ENCODE peak calls at places on chromosomes 13 and 19, in seven cellular contexts. Q, I, Z, C, J, Y and S are unnamed samples.

GRCh38 chr19:11482384-11483050 is 1.7 kb upstream of the ELAVL3 start:
- DNase-seq in Q (no peak), C (peak; percentile 78), I (peak; percentile 78), Y (peak; percentile 10), Z (peak; percentile 80), J (peak; percentile 92), S (peak; percentile 83)

GRCh38 chr13:80904386-80904785 is 563.5 kb upstream of the SPRY2 start:
- DNase-seq in J (no peak), Y (no peak), C (no peak), I (no peak), Q (no peak), Z (no peak), S (no peak)

GRCh38 chr13:101346942-101347728 is 69.2 kb downstream of the NALCN start:
- DNase-seq in Y (peak; percentile 17), I (no peak), Z (no peak), Q (no peak), C (no peak), J (peak; percentile 7), S (no peak)

GRCh38 chr13:30346159-30346788 is 38.9 kb upstream of the KATNAL1 start:
- DNase-seq in Q (no peak), I (no peak), Y (no peak), J (no peak), C (no peak), Z (no peak), S (no peak)

GRCh38 chr19:42596391-42597071 is 1.8 kb upstream of the CEACAM8 start:
- DNase-seq in J (peak; percentile 32), Z (peak; percentile 16), Q (no peak), I (peak; percentile 45), C (peak; percentile 45), Y (no peak), S (peak; percentile 53)

GRCh38 chr13:90396266-90396665 is 951.2 kb upstream of the MIR17HG start:
- DNase-seq in C (no peak), I (no peak), Y (no peak), J (no peak), Q (no peak), Z (no peak), S (no peak)

GRCh38 chr13:99153219-99153618 is 47.4 kb upstream of the UBAC2 start:
- DNase-seq in Z (no peak), C (no peak), Q (no peak), J (peak; percentile 27), I (no peak), Y (no peak), S (no peak)

GRCh38 chr19:14318873-14319272 is 62.4 kb upstream of the ADGRE5 start:
- DNase-seq in J (no peak), Y (no peak), Q (no peak), C (no peak), I (no peak), Z (peak; percentile 10), S (peak; percentile 50)

GRCh38 chr19:35120492-35120891 is 4.9 kb downstream of the FXYD3 start:
- DNase-seq in Z (no peak), J (peak; percentile 29), I (no peak), Y (peak; percentile 92), C (no peak), Q (no peak), S (peak; percentile 91)

GRCh38 chr13:19957320-19958118 is 1.0 kb upstream of the ZMYM2 start:
- DNase-seq in J (peak; percentile 92), Q (peak; percentile 17), Z (peak; percentile 76), Y (peak; percentile 21), I (peak; percentile 75), C (peak; percentile 70), S (peak; percentile 94)

GRCh38 chr19:35666251-35666913 is at the start of gene UPK1A:
- DNase-seq in C (no peak), Y (no peak), I (no peak), J (no peak), Q (no peak), Z (no peak), S (no peak)

GRCh38 chr19:6811906-6812305 is 39.4 kb downstream of the VAV1 start:
- DNase-seq in C (no peak), Z (no peak), Q (no peak), I (no peak), Y (peak; percentile 27), J (peak; percentile 83), S (peak; percentile 19)

GRCh38 chr19:43505941-43506340 is 1.4 kb upstream of the PHLDB3 start:
- DNase-seq in Z (no peak), I (no peak), C (no peak), J (no peak), Y (no peak), Q (no peak), S (no peak)

DNA sequence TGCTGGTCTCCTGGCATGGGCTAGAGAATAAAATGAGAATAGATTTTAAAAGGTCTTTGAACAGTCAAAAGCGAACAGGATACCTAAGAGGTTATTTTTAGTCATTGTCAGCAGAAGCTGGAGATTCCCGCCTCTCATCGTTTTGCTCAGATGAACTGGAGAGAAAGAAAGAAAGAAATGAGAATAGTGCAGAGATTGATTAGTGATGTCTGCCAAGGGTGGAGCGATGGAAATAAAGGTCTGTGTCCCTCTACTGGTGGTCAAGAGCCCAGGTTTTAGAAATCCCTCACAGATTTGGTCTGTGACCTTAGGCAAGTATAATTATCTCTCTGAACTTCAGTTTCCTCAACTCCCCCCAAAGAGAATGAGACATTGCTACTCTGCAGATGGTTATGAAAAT is 5.4 kb downstream of the NCAN start:
- DNase-seq in Y (no peak), I (no peak), Z (no peak), J (no peak), Q (no peak), C (no peak), S (no peak)
- TF ChIP-seq CTCF in Y (peak; percentile 4), I (no peak), Z (no peak), J (no peak), Q (no peak), C (no peak), S (no peak)

GRCh38 chr13:105874808-105875207 is 660.7 kb downstream of the EFNB2 start:
- DNase-seq in Q (no peak), C (no peak), J (no peak), I (no peak), Z (no peak), Y (no peak), S (no peak)

GRCh38 chr13:105871768-105872167 is 663.7 kb downstream of the EFNB2 start:
- DNase-seq in J (no peak), I (no peak), Z (no peak), Y (no peak), C (no peak), Q (no peak), S (no peak)
- H3K4me3 ChIP-seq in J (no peak overlapping the region), I (no peak overlapping the region), Z (no peak overlapping the region), Y (no peak overlapping the region), C (no peak overlapping the region), Q (no peak overlapping the region), S (no peak overlapping the region)

GRCh38 chr19:5038631-5039271 is 69.8 kb downstream of the KDM4B start:
- DNase-seq in I (no peak), C (no peak), Y (no peak), Q (no peak), J (peak; percentile 34), Z (no peak), S (peak; percentile 47)
- TF ChIP-seq CTCF in I (peak; percentile 21), C (peak; percentile 46), Y (peak; percentile 54), Q (peak; percentile 53), J (peak; percentile 62), Z (peak; percentile 21), S (peak; percentile 74)

DNA sequence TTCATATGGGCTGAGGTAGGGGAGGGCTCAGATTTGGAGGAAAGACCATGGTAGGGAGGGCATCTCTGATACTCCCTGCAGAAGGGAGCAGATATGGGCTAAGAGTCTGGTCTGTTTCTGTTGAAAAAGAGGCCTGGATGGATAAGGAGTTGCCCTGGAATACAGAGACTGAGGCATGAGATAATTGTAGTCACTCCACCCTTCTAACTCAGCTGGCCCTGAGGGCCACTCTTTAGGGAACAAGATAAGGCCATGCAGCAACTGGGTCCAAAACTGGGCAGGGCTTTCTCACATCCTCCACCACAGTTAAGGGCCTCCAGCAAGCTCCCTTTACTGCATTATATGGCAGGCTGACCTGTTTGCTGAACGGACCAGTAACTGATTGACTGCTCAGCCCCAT is 1.3 kb downstream of the ZNF749 start:
- DNase-seq in J (no peak), Z (no peak), I (no peak), Q (no peak), Y (no peak), C (no peak), S (no peak)
- H3K4me3 ChIP-seq in J (peak overlapping the region; percentile 68), Z (no peak overlapping the region), I (no peak overlapping the region), Q (no peak overlapping the region), Y (peak overlapping the region; percentile 93), C (no peak overlapping the region), S (peak overlapping the region; percentile 57)

GRCh38 chr13:27619711-27620376 is 485 bp downstream of the LNX2 start:
- DNase-seq in C (no peak), J (peak; percentile 43), I (no peak), Y (no peak), Z (peak; percentile 27), Q (no peak), S (peak; percentile 54)
- TF ChIP-seq CTCF in C (peak; percentile 38), J (peak; percentile 25), I (peak; percentile 9), Y (peak; percentile 29), Z (peak; percentile 18), Q (peak; percentile 55), S (peak; percentile 31)

GRCh38 chr13:110885516-110885915 is 29.4 kb downstream of the ANKRD10 start:
- DNase-seq in J (no peak), Q (no peak), I (no peak), Y (no peak), C (no peak), Z (no peak), S (no peak)
- H3K4me3 ChIP-seq in J (no peak overlapping the region), Q (no peak overlapping the region), I (no peak overlapping the region), Y (no peak overlapping the region), C (no peak overlapping the region), Z (no peak overlapping the region), S (no peak overlapping the region)

DNA sequence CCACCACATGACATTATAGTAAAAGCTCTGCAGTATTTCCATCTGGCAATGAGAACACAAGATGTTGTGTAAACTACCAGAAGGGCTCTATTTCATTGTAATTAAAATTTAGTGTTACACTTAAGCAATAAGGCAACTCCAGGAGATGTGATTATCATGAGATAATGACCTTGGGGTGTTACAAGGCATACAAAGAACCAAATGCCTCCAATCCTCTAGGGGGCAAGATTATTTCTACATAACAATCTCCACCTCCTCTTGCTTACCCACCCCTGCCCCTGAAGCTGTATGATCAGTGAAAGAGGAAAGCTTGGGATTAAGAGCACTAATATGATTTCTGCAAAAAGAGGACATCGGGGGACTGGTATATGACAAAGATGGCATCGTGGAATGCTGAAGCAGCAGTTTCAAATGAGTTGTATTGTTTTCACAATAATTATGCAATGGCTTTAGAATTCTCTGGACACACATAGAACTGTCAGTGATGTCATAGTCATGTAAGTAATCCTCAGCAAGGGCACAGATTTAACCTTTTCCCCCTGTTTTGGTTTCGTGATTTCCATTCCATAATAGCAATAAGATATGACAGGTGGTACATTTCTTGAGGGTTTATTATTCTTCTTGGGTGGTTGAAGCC is 295.3 kb downstream of the MZT1 start:
- DNase-seq in J (no peak), Y (no peak), C (no peak), Q (no peak), Z (no peak), I (no peak), S (no peak)
- TF ChIP-seq CTCF in J (no peak), Y (no peak), C (no peak), Q (no peak), Z (no peak), I (no peak), S (no peak)